ENCODE peak calls at places on chromosomes 12 and 14, in nine cellular contexts. I is K562, Z is neuronal stem cell, X is H9, M is OCI-LY7, U is GM23338, K is endothelial cell of umbilical vein, B is IMR-90, V is GM23248. Y is an unnamed sample.
A peak's percentile ranks its signal among the peaks of the same experiment; 100 is the strongest.

GRCh38 chr12:71636704-71637115 is 26.9 kb downstream of the ZFC3H1 start:
- DNase-seq in U (peak; percentile 93), Z (peak; percentile 55), M (peak; percentile 83), B (peak; percentile 72), I (peak; percentile 48), K (peak; percentile 66), V (peak; percentile 86), X (no peak), Y (peak; percentile 91)

GRCh38 chr14:103056322-103057027 is 874 bp downstream of the CDC42BPB start:
- DNase-seq in I (peak; percentile 66), Z (no peak), M (no peak), K (peak; percentile 88), B (peak; percentile 55), U (peak; percentile 82), V (peak; percentile 70), X (peak; percentile 69), Y (peak; percentile 78)

GRCh38 chr12:49790741-49791140 is 37.5 kb downstream of the NCKAP5L start:
- DNase-seq in M (no peak), B (no peak), I (no peak), V (no peak), K (no peak), Z (no peak), X (no peak), U (no peak), Y (no peak)

GRCh38 chr14:49512147-49512551 is 74.0 kb downstream of the RPS29 start:
- DNase-seq in V (peak; percentile 92), K (peak; percentile 93), U (no peak), X (no peak), B (peak; percentile 79), Z (no peak), I (no peak), M (no peak), Y (no peak)

GRCh38 chr14:76282581-76282980 is 93.4 kb upstream of the ESRRB start:
- DNase-seq in B (no peak), Z (no peak), X (peak; percentile 1), U (no peak), M (no peak), I (no peak), K (no peak), V (no peak), Y (no peak)

GRCh38 chr14:31505411-31505810 is 17.6 kb upstream of the GPR33 start:
- DNase-seq in I (no peak), B (peak; percentile 61), V (peak; percentile 64), U (no peak), M (no peak), Z (no peak), X (no peak), K (peak; percentile 55), Y (no peak)

GRCh38 chr14:63204407-63205280 is at the start of gene RHOJ:
- DNase-seq in B (peak; percentile 32), M (no peak), K (no peak), U (peak; percentile 42), I (no peak), V (peak; percentile 51), X (peak; percentile 71), Z (peak; percentile 27), Y (peak; percentile 83)

GRCh38 chr12:109503611-109504010 is 26.2 kb downstream of the UBE3B start:
- DNase-seq in U (no peak), V (no peak), B (no peak), M (no peak), K (no peak), I (no peak), X (no peak), Z (no peak), Y (no peak)

GRCh38 chr14:30808576-30808975 is 65.8 kb upstream of the COCH start:
- DNase-seq in M (no peak), Z (no peak), X (no peak), U (no peak), B (no peak), I (no peak), V (peak; percentile 2), K (no peak), Y (no peak)

GRCh38 chr12:12979731-12980259 is 20.3 kb downstream of the HEBP1 start:
- DNase-seq in X (no peak), Z (peak; percentile 59), U (peak; percentile 69), I (no peak), M (no peak), B (peak; percentile 98), V (peak; percentile 99), K (peak; percentile 90), Y (peak; percentile 30)

GRCh38 chr12:112105891-112106290 is 2.7 kb downstream of the NAA25 start:
- DNase-seq in X (no peak), M (no peak), V (no peak), K (no peak), I (no peak), B (no peak), Z (no peak), U (no peak), Y (no peak)
- H3K4me2 ChIP-seq in X (no peak overlapping the region), M (peak overlapping the region; percentile 94), V (peak overlapping the region; percentile 21), K (no peak overlapping the region), I (peak overlapping the region; percentile 23), B (peak overlapping the region; percentile 23), Z (no peak overlapping the region), U (peak overlapping the region; percentile 94), Y (no peak overlapping the region)

GRCh38 chr14:68401855-68402254 is 391.0 kb downstream of the ZFP36L1 start:
- DNase-seq in Z (no peak), K (no peak), X (no peak), U (no peak), V (no peak), M (peak; percentile 73), B (no peak), I (no peak), Y (no peak)

GRCh38 chr14:68399971-68400370 is 392.9 kb downstream of the ZFP36L1 start:
- DNase-seq in B (no peak), Z (no peak), U (no peak), V (no peak), X (no peak), K (no peak), I (no peak), M (peak; percentile 65), Y (no peak)

GRCh38 chr14:68403191-68403781 is 389.6 kb downstream of the ZFP36L1 start:
- DNase-seq in X (no peak), K (peak; percentile 84), I (no peak), V (peak; percentile 68), Z (no peak), M (no peak), U (no peak), B (no peak), Y (no peak)

GRCh38 chr14:68402525-68403101 is 390.3 kb downstream of the ZFP36L1 start:
- DNase-seq in V (no peak), I (no peak), Z (no peak), U (no peak), M (no peak), K (no peak), B (no peak), X (no peak), Y (no peak)

DNA sequence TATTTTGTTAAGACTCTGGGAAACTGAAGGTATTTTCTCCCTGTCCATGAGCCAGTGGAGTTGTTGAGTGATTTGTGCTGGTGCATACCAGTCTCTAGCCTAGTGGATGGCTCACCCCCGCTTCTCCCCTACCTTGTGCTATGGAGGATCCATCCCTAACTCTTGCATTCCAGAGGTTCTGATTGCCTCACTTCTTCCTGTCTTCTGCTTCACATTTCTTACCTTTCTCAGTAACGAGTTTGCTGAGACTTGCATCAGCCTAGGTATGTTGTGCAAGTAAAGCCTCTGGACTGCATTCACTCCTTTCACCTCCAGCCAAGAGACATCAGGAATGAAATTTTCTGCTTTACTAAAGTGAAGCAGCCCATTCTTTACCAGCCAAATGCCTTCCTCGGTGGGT is 391.5 kb downstream of the ZFP36L1 start:
- DNase-seq in V (peak; percentile 19), K (no peak), B (peak; percentile 34), M (peak; percentile 29), I (no peak), Z (no peak), U (no peak), X (no peak), Y (no peak)
- H3K4me2 ChIP-seq in V (no peak overlapping the region), K (no peak overlapping the region), B (no peak overlapping the region), M (peak overlapping the region; percentile 42), I (no peak overlapping the region), Z (no peak overlapping the region), U (no peak overlapping the region), X (no peak overlapping the region), Y (no peak overlapping the region)

GRCh38 chr14:99647407-99647806 is 2.5 kb downstream of the HHIPL1 start:
- DNase-seq in X (no peak), M (no peak), I (no peak), Z (no peak), V (no peak), U (no peak), K (no peak), B (peak; percentile 26), Y (no peak)

GRCh38 chr14:99643343-99643742 is 1.6 kb upstream of the HHIPL1 start:
- DNase-seq in U (no peak), V (peak; percentile 25), X (no peak), K (no peak), M (no peak), B (no peak), Z (no peak), I (no peak), Y (no peak)

GRCh38 chr14:99644723-99645544 is at the start of gene HHIPL1:
- DNase-seq in I (no peak), B (peak; percentile 17), Z (no peak), U (peak; percentile 58), M (no peak), K (peak; percentile 13), V (peak; percentile 66), X (no peak), Y (peak; percentile 75)

GRCh38 chr14:99644035-99644587 is 818 bp upstream of the HHIPL1 start:
- DNase-seq in B (no peak), U (no peak), V (no peak), X (no peak), M (no peak), K (no peak), I (no peak), Z (no peak), Y (no peak)

GRCh38 chr14:99645545-99646505 is 896 bp downstream of the HHIPL1 start:
- DNase-seq in B (no peak), X (no peak), M (no peak), Z (no peak), V (no peak), U (no peak), I (no peak), K (no peak), Y (no peak)
- H3K4me2 ChIP-seq in B (peak overlapping the region; percentile 28), X (no peak overlapping the region), M (no peak overlapping the region), Z (peak overlapping the region; percentile 68), V (peak overlapping the region; percentile 80), U (peak overlapping the region; percentile 93), I (no peak overlapping the region), K (peak overlapping the region; percentile 33), Y (peak overlapping the region; percentile 72)

GRCh38 chr14:54447231-54447692 is 6.1 kb upstream of the CNIH1 start:
- DNase-seq in V (peak; percentile 86), M (no peak), K (no peak), Z (no peak), X (no peak), U (no peak), I (no peak), B (peak; percentile 52), Y (no peak)

GRCh38 chr14:54444003-54444402 is 2.8 kb upstream of the CNIH1 start:
- DNase-seq in U (no peak), X (no peak), M (no peak), I (no peak), Z (no peak), K (no peak), V (peak; percentile 28), B (no peak), Y (no peak)

GRCh38 chr14:54450535-54450934 is 9.4 kb upstream of the CNIH1 start:
- DNase-seq in M (peak; percentile 8), B (peak; percentile 60), V (peak; percentile 90), K (no peak), Z (no peak), I (no peak), U (no peak), X (no peak), Y (no peak)

GRCh38 chr14:54444701-54445100 is 3.5 kb upstream of the CNIH1 start:
- DNase-seq in I (no peak), X (no peak), Z (no peak), B (no peak), U (no peak), M (no peak), K (no peak), V (peak; percentile 67), Y (no peak)

GRCh38 chr14:54446201-54446693 is 5.1 kb upstream of the CNIH1 start:
- DNase-seq in X (no peak), Z (no peak), I (no peak), U (no peak), B (no peak), V (no peak), K (no peak), M (no peak), Y (no peak)
- H3K4me2 ChIP-seq in X (no peak overlapping the region), Z (no peak overlapping the region), I (no peak overlapping the region), U (no peak overlapping the region), B (no peak overlapping the region), V (no peak overlapping the region), K (no peak overlapping the region), M (no peak overlapping the region), Y (no peak overlapping the region)

Y was measured in neural progenitor cell.